ENCODE peak calls at places on chromosomes 3 and 15, in seven cellular contexts. One of them, this sample, is unnamed.

GRCh38 chr3:171811059-171811912 is 1.0 kb upstream of the PLD1 start:
- DNase-seq in iPS DF 6.9: no peak
- DNase-seq in GM23248: peak
- DNase-seq in neural progenitor cell: no peak
- DNase-seq in OCI-LY7: no peak
- DNase-seq in Panc1: peak
- DNase-seq in AG04450: peak
- DNase-seq in this sample: no peak

GRCh38 chr3:183636221-183637105 is 1.0 kb downstream of the KLHL24 start:
- DNase-seq in iPS DF 6.9: peak
- DNase-seq in GM23248: peak
- DNase-seq in neural progenitor cell: peak
- DNase-seq in OCI-LY7: peak
- DNase-seq in Panc1: peak
- DNase-seq in AG04450: peak
- DNase-seq in this sample: peak

GRCh38 chr3:171038342-171038741 is 11.8 kb upstream of the SLC2A2 start:
- DNase-seq in iPS DF 6.9: no peak
- DNase-seq in GM23248: no peak
- DNase-seq in neural progenitor cell: no peak
- DNase-seq in OCI-LY7: no peak
- DNase-seq in Panc1: no peak
- DNase-seq in AG04450: no peak
- DNase-seq in this sample: no peak

GRCh38 chr3:2579206-2579605 is 480.5 kb downstream of the CNTN4 start:
- DNase-seq in iPS DF 6.9: no peak
- DNase-seq in GM23248: no peak
- DNase-seq in neural progenitor cell: no peak
- DNase-seq in OCI-LY7: no peak
- DNase-seq in Panc1: no peak
- DNase-seq in AG04450: no peak
- DNase-seq in this sample: no peak

GRCh38 chr3:161069441-161070251 is 35.5 kb downstream of the B3GALNT1 start:
- DNase-seq in iPS DF 6.9: no peak
- DNase-seq in GM23248: peak
- DNase-seq in neural progenitor cell: no peak
- DNase-seq in OCI-LY7: peak
- DNase-seq in Panc1: peak
- DNase-seq in AG04450: peak
- DNase-seq in this sample: peak

GRCh38 chr3:115989927-115990326 is 366.6 kb downstream of the GAP43 start:
- DNase-seq in iPS DF 6.9: no peak
- DNase-seq in GM23248: peak
- DNase-seq in neural progenitor cell: no peak
- DNase-seq in OCI-LY7: no peak
- DNase-seq in Panc1: no peak
- DNase-seq in AG04450: peak
- DNase-seq in this sample: no peak

GRCh38 chr15:94205366-94205765 is 26.0 kb upstream of the MCTP2 start:
- DNase-seq in iPS DF 6.9: no peak
- DNase-seq in GM23248: no peak
- DNase-seq in neural progenitor cell: peak
- DNase-seq in OCI-LY7: no peak
- DNase-seq in Panc1: no peak
- DNase-seq in AG04450: no peak
- DNase-seq in this sample: no peak

GRCh38 chr15:75884041-75884440 is 19.6 kb upstream of the FBXO22 start:
- DNase-seq in iPS DF 6.9: no peak
- DNase-seq in GM23248: peak
- DNase-seq in neural progenitor cell: no peak
- DNase-seq in OCI-LY7: no peak
- DNase-seq in Panc1: no peak
- DNase-seq in AG04450: no peak
- DNase-seq in this sample: no peak

GRCh38 chr3:52014613-52015012 is 18.9 kb upstream of the RPL29 start:
- DNase-seq in iPS DF 6.9: no peak
- DNase-seq in GM23248: peak
- DNase-seq in neural progenitor cell: peak
- DNase-seq in OCI-LY7: no peak
- DNase-seq in Panc1: no peak
- DNase-seq in AG04450: no peak
- DNase-seq in this sample: no peak

GRCh38 chr15:60095711-60096110 is 91.6 kb downstream of the FOXB1 start:
- DNase-seq in iPS DF 6.9: no peak
- DNase-seq in GM23248: peak
- DNase-seq in neural progenitor cell: no peak
- DNase-seq in OCI-LY7: no peak
- DNase-seq in Panc1: no peak
- DNase-seq in AG04450: no peak
- DNase-seq in this sample: no peak

GRCh38 chr3:57942366-57942765 is 65.9 kb upstream of the FLNB start:
- DNase-seq in iPS DF 6.9: no peak
- DNase-seq in GM23248: no peak
- DNase-seq in neural progenitor cell: no peak
- DNase-seq in OCI-LY7: no peak
- DNase-seq in Panc1: no peak
- DNase-seq in AG04450: no peak
- DNase-seq in this sample: no peak

GRCh38 chr15:91515188-91515754 is 338.2 kb upstream of the SLCO3A1 start:
- DNase-seq in iPS DF 6.9: no peak
- DNase-seq in GM23248: peak
- DNase-seq in neural progenitor cell: no peak
- DNase-seq in OCI-LY7: no peak
- DNase-seq in Panc1: no peak
- DNase-seq in AG04450: peak
- DNase-seq in this sample: no peak

GRCh38 chr3:181711325-181712135 is at the start of gene SOX2:
- DNase-seq in iPS DF 6.9: no peak
- DNase-seq in GM23248: peak
- DNase-seq in neural progenitor cell: peak
- DNase-seq in OCI-LY7: peak
- DNase-seq in Panc1: no peak
- DNase-seq in AG04450: no peak
- DNase-seq in this sample: peak

GRCh38 chr3:136994772-136995516 is 37.2 kb downstream of the IL20RB start:
- DNase-seq in iPS DF 6.9: no peak
- DNase-seq in GM23248: peak
- DNase-seq in neural progenitor cell: no peak
- DNase-seq in OCI-LY7: no peak
- DNase-seq in Panc1: no peak
- DNase-seq in AG04450: no peak
- DNase-seq in this sample: no peak

GRCh38 chr15:69451951-69452701 is 492 bp upstream of the RPLP1 start:
- DNase-seq in iPS DF 6.9: no peak
- DNase-seq in GM23248: peak
- DNase-seq in neural progenitor cell: peak
- DNase-seq in OCI-LY7: peak
- DNase-seq in Panc1: no peak
- DNase-seq in AG04450: no peak
- DNase-seq in this sample: peak

GRCh38 chr3:133948131-133948810 is 52.6 kb upstream of the RAB6B start:
- DNase-seq in iPS DF 6.9: no peak
- DNase-seq in GM23248: no peak
- DNase-seq in neural progenitor cell: no peak
- DNase-seq in OCI-LY7: no peak
- DNase-seq in Panc1: no peak
- DNase-seq in AG04450: no peak
- DNase-seq in this sample: no peak

GRCh38 chr3:112378989-112379692 is 46.2 kb downstream of the CD200 start:
- DNase-seq in iPS DF 6.9: no peak
- DNase-seq in GM23248: peak
- DNase-seq in neural progenitor cell: no peak
- DNase-seq in OCI-LY7: no peak
- DNase-seq in Panc1: no peak
- DNase-seq in AG04450: peak
- DNase-seq in this sample: no peak

GRCh38 chr15:62417444-62417843 is 252.4 kb upstream of the C2CD4B start:
- DNase-seq in iPS DF 6.9: no peak
- DNase-seq in GM23248: peak
- DNase-seq in neural progenitor cell: no peak
- DNase-seq in OCI-LY7: no peak
- DNase-seq in Panc1: no peak
- DNase-seq in AG04450: no peak
- DNase-seq in this sample: no peak

GRCh38 chr3:185784317-185784716 is 40.5 kb downstream of the IGF2BP2 start:
- DNase-seq in iPS DF 6.9: no peak
- DNase-seq in GM23248: no peak
- DNase-seq in neural progenitor cell: no peak
- DNase-seq in OCI-LY7: no peak
- DNase-seq in Panc1: no peak
- DNase-seq in AG04450: no peak
- DNase-seq in this sample: no peak

GRCh38 chr15:31216210-31216911 is 110.3 kb upstream of the KLF13 start:
- DNase-seq in iPS DF 6.9: no peak
- DNase-seq in GM23248: peak
- DNase-seq in neural progenitor cell: peak
- DNase-seq in OCI-LY7: peak
- DNase-seq in Panc1: no peak
- DNase-seq in AG04450: no peak
- DNase-seq in this sample: peak

GRCh38 chr15:58296276-58296675 is 135.5 kb upstream of the LIPC start:
- DNase-seq in iPS DF 6.9: no peak
- DNase-seq in GM23248: no peak
- DNase-seq in neural progenitor cell: no peak
- DNase-seq in OCI-LY7: no peak
- DNase-seq in Panc1: no peak
- DNase-seq in AG04450: no peak
- DNase-seq in this sample: no peak

GRCh38 chr15:90412356-90413194 is 24.5 kb downstream of the IQGAP1 start:
- DNase-seq in iPS DF 6.9: peak
- DNase-seq in GM23248: peak
- DNase-seq in neural progenitor cell: no peak
- DNase-seq in OCI-LY7: peak
- DNase-seq in Panc1: no peak
- DNase-seq in AG04450: no peak
- DNase-seq in this sample: peak
- H3K4me3 ChIP-seq in iPS DF 6.9: no peak
- H3K4me3 ChIP-seq in GM23248: peak
- H3K4me3 ChIP-seq in neural progenitor cell: no peak
- H3K4me3 ChIP-seq in OCI-LY7: no peak
- H3K4me3 ChIP-seq in Panc1: no peak
- H3K4me3 ChIP-seq in AG04450: no peak
- H3K4me3 ChIP-seq in this sample: no peak

GRCh38 chr3:72388644-72389043 is 459.6 kb downstream of the SHQ1 start:
- DNase-seq in iPS DF 6.9: no peak
- DNase-seq in GM23248: no peak
- DNase-seq in neural progenitor cell: no peak
- DNase-seq in OCI-LY7: no peak
- DNase-seq in Panc1: no peak
- DNase-seq in AG04450: no peak
- DNase-seq in this sample: no peak

GRCh38 chr3:72390841-72391240 is 457.4 kb downstream of the SHQ1 start:
- DNase-seq in iPS DF 6.9: no peak
- DNase-seq in GM23248: no peak
- DNase-seq in neural progenitor cell: peak
- DNase-seq in OCI-LY7: no peak
- DNase-seq in Panc1: no peak
- DNase-seq in AG04450: no peak
- DNase-seq in this sample: no peak

GRCh38 chr3:72393455-72393854 is 454.8 kb downstream of the SHQ1 start:
- DNase-seq in iPS DF 6.9: no peak
- DNase-seq in GM23248: no peak
- DNase-seq in neural progenitor cell: no peak
- DNase-seq in OCI-LY7: no peak
- DNase-seq in Panc1: no peak
- DNase-seq in AG04450: no peak
- DNase-seq in this sample: no peak

GRCh38 chr3:72388117-72388516 is 460.1 kb downstream of the SHQ1 start:
- DNase-seq in iPS DF 6.9: no peak
- DNase-seq in GM23248: no peak
- DNase-seq in neural progenitor cell: no peak
- DNase-seq in OCI-LY7: no peak
- DNase-seq in Panc1: no peak
- DNase-seq in AG04450: no peak
- DNase-seq in this sample: no peak

DNA sequence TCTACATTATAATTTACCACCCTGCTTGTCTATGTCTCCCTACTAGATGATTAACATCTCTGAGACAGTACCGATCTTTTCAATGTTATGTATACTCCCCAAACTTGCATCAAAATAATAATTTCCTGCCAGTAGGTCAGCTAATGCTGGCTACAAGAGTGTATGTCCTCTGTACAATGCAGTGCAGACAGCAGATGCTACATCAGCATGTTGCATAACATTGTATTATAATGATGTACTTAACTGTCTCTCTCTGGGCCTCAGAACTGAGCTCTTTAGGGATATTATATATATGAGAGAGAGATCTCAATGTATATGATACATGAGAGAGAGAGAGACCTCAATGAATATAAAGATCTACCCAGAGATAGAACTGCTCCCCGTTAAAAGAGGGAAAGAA is 456.6 kb downstream of the SHQ1 start:
- DNase-seq in iPS DF 6.9: no peak
- DNase-seq in GM23248: no peak
- DNase-seq in neural progenitor cell: no peak
- DNase-seq in OCI-LY7: no peak
- DNase-seq in Panc1: no peak
- DNase-seq in AG04450: no peak
- DNase-seq in this sample: no peak
- H3K4me3 ChIP-seq in iPS DF 6.9: no peak
- H3K4me3 ChIP-seq in GM23248: no peak
- H3K4me3 ChIP-seq in neural progenitor cell: no peak
- H3K4me3 ChIP-seq in OCI-LY7: no peak
- H3K4me3 ChIP-seq in Panc1: no peak
- H3K4me3 ChIP-seq in AG04450: no peak
- H3K4me3 ChIP-seq in this sample: no peak

GRCh38 chr3:64224826-64225606 is at the start of gene PRICKLE2:
- DNase-seq in iPS DF 6.9: no peak
- DNase-seq in GM23248: peak
- DNase-seq in neural progenitor cell: peak
- DNase-seq in OCI-LY7: peak
- DNase-seq in Panc1: no peak
- DNase-seq in AG04450: peak
- DNase-seq in this sample: peak

GRCh38 chr3:64229903-64230302 is 4.6 kb upstream of the PRICKLE2 start:
- DNase-seq in iPS DF 6.9: no peak
- DNase-seq in GM23248: peak
- DNase-seq in neural progenitor cell: no peak
- DNase-seq in OCI-LY7: no peak
- DNase-seq in Panc1: no peak
- DNase-seq in AG04450: no peak
- DNase-seq in this sample: no peak

GRCh38 chr3:64222501-64222900 is 2.8 kb downstream of the PRICKLE2 start:
- DNase-seq in iPS DF 6.9: no peak
- DNase-seq in GM23248: no peak
- DNase-seq in neural progenitor cell: no peak
- DNase-seq in OCI-LY7: no peak
- DNase-seq in Panc1: no peak
- DNase-seq in AG04450: no peak
- DNase-seq in this sample: no peak

GRCh38 chr3:64223809-64224570 is 1.3 kb downstream of the PRICKLE2 start:
- DNase-seq in iPS DF 6.9: no peak
- DNase-seq in GM23248: peak
- DNase-seq in neural progenitor cell: peak
- DNase-seq in OCI-LY7: peak
- DNase-seq in Panc1: no peak
- DNase-seq in AG04450: no peak
- DNase-seq in this sample: peak

GRCh38 chr3:64225695-64226499 is 631 bp upstream of the PRICKLE2 start:
- DNase-seq in iPS DF 6.9: no peak
- DNase-seq in GM23248: peak
- DNase-seq in neural progenitor cell: no peak
- DNase-seq in OCI-LY7: no peak
- DNase-seq in Panc1: no peak
- DNase-seq in AG04450: no peak
- DNase-seq in this sample: peak
- H3K4me3 ChIP-seq in iPS DF 6.9: no peak
- H3K4me3 ChIP-seq in GM23248: peak
- H3K4me3 ChIP-seq in neural progenitor cell: peak
- H3K4me3 ChIP-seq in OCI-LY7: peak
- H3K4me3 ChIP-seq in Panc1: peak
- H3K4me3 ChIP-seq in AG04450: peak
- H3K4me3 ChIP-seq in this sample: peak

GRCh38 chr3:195001261-195001660 is 269.7 kb downstream of the XXYLT1 start:
- DNase-seq in iPS DF 6.9: no peak
- DNase-seq in GM23248: no peak
- DNase-seq in neural progenitor cell: no peak
- DNase-seq in OCI-LY7: no peak
- DNase-seq in Panc1: no peak
- DNase-seq in AG04450: no peak
- DNase-seq in this sample: no peak
- H3K4me3 ChIP-seq in iPS DF 6.9: no peak
- H3K4me3 ChIP-seq in GM23248: no peak
- H3K4me3 ChIP-seq in neural progenitor cell: no peak
- H3K4me3 ChIP-seq in OCI-LY7: no peak
- H3K4me3 ChIP-seq in Panc1: no peak
- H3K4me3 ChIP-seq in AG04450: no peak
- H3K4me3 ChIP-seq in this sample: no peak